ENCODE peak calls at places on chromosomes 12 and 14, in four cellular contexts. One of them, this sample, is unnamed. For H3K4me1, the result is how much of the 10 kb centered on the place peaks cover.

GRCh38 chr14:93333631-93334095 is 827 bp upstream of the BTBD7 start:
- DNase-seq in lung: no peak
- DNase-seq in breast epithelium: no peak
- DNase-seq in IMR-90: no peak
- DNase-seq in this sample: no peak

GRCh38 chr14:32203928-32204357 is 874 bp upstream of the RNU6-8 start:
- DNase-seq in lung: no peak
- DNase-seq in breast epithelium: no peak
- DNase-seq in IMR-90: no peak
- DNase-seq in this sample: no peak

GRCh38 chr14:77024171-77024627 is 4.3 kb downstream of the IRF2BPL start:
- DNase-seq in breast epithelium: no peak
- DNase-seq in lung: no peak
- DNase-seq in IMR-90: peak
- DNase-seq in this sample: no peak

GRCh38 chr12:46908236-46908935 is 82.6 kb upstream of the SLC38A4 start:
- DNase-seq in breast epithelium: no peak
- DNase-seq in IMR-90: peak
- DNase-seq in lung: no peak
- DNase-seq in this sample: no peak

GRCh38 chr12:124919646-124920352 is 5.3 kb upstream of the UBC start:
- DNase-seq in lung: no peak
- DNase-seq in breast epithelium: no peak
- DNase-seq in IMR-90: peak
- DNase-seq in this sample: no peak

GRCh38 chr12:87678453-87678852 is 350.7 kb downstream of the C12orf50 start:
- DNase-seq in IMR-90: peak
- DNase-seq in lung: no peak
- DNase-seq in breast epithelium: no peak
- DNase-seq in this sample: no peak

GRCh38 chr12:53695148-53696138 is 19.6 kb upstream of the ATP5MC2 start:
- DNase-seq in IMR-90: peak
- DNase-seq in lung: no peak
- DNase-seq in breast epithelium: no peak
- DNase-seq in this sample: peak

GRCh38 chr14:100547633-100548294 is 39.5 kb downstream of the BEGAIN start:
- DNase-seq in IMR-90: peak
- DNase-seq in breast epithelium: no peak
- DNase-seq in lung: peak
- DNase-seq in this sample: peak

GRCh38 chr12:39990122-39991101 is 115.5 kb downstream of the SLC2A13 start:
- DNase-seq in breast epithelium: peak
- DNase-seq in IMR-90: peak
- DNase-seq in lung: peak
- DNase-seq in this sample: peak

GRCh38 chr12:93127582-93128331 is 198.7 kb upstream of the EEA1 start:
- DNase-seq in IMR-90: peak
- DNase-seq in breast epithelium: no peak
- DNase-seq in lung: peak
- DNase-seq in this sample: peak

GRCh38 chr12:63876980-63877379 is 32.5 kb downstream of the SRGAP1 start:
- DNase-seq in breast epithelium: no peak
- DNase-seq in lung: no peak
- DNase-seq in IMR-90: no peak
- DNase-seq in this sample: no peak

GRCh38 chr12:5442251-5443006 is 10.5 kb downstream of the NTF3 start:
- DNase-seq in breast epithelium: no peak
- DNase-seq in IMR-90: peak
- DNase-seq in lung: no peak
- DNase-seq in this sample: no peak

GRCh38 chr14:93160353-93160801 is 24.3 kb downstream of the MOAP1 start:
- DNase-seq in IMR-90: no peak
- DNase-seq in lung: no peak
- DNase-seq in breast epithelium: no peak
- DNase-seq in this sample: no peak

GRCh38 chr12:131903270-131904255 is 9.1 kb downstream of the ULK1 start:
- DNase-seq in lung: no peak
- DNase-seq in IMR-90: no peak
- DNase-seq in breast epithelium: no peak
- DNase-seq in this sample: no peak

GRCh38 chr12:31203261-31203660 is 122.7 kb downstream of the SINHCAF start:
- DNase-seq in IMR-90: no peak
- DNase-seq in breast epithelium: no peak
- DNase-seq in lung: no peak
- DNase-seq in this sample: no peak

GRCh38 chr12:27052742-27053141 is 29.6 kb downstream of the C12orf71 start:
- DNase-seq in lung: no peak
- DNase-seq in IMR-90: no peak
- DNase-seq in breast epithelium: no peak
- DNase-seq in this sample: no peak

GRCh38 chr12:124681779-124682391 is 114.5 kb upstream of the NCOR2 start:
- DNase-seq in IMR-90: peak
- DNase-seq in lung: no peak
- DNase-seq in breast epithelium: no peak
- DNase-seq in this sample: no peak

GRCh38 chr14:77674931-77675330 is 32.9 kb downstream of the ALKBH1 start:
- DNase-seq in IMR-90: no peak
- DNase-seq in breast epithelium: no peak
- DNase-seq in lung: no peak
- DNase-seq in this sample: peak

GRCh38 chr12:11779286-11779685 is 129.8 kb downstream of the ETV6 start:
- DNase-seq in lung: no peak
- DNase-seq in IMR-90: peak
- DNase-seq in breast epithelium: no peak
- DNase-seq in this sample: no peak

GRCh38 chr14:68958553-68958952 is 20.5 kb downstream of the ACTN1 start:
- DNase-seq in IMR-90: peak
- DNase-seq in breast epithelium: no peak
- DNase-seq in lung: no peak
- DNase-seq in this sample: no peak

GRCh38 chr14:77256694-77257093 is 14.3 kb downstream of the NGB start:
- DNase-seq in lung: no peak
- DNase-seq in breast epithelium: no peak
- DNase-seq in IMR-90: no peak
- DNase-seq in this sample: no peak

GRCh38 chr12:15963271-15963670 is 52.1 kb downstream of the DERA start:
- DNase-seq in lung: no peak
- DNase-seq in IMR-90: peak
- DNase-seq in breast epithelium: no peak
- DNase-seq in this sample: no peak

GRCh38 chr14:57486767-57487379 is 6.8 kb downstream of the CCDC198 start:
- DNase-seq in breast epithelium: no peak
- DNase-seq in lung: no peak
- DNase-seq in IMR-90: peak
- DNase-seq in this sample: no peak

GRCh38 chr14:71262466-71262865 is 355.2 kb downstream of the PCNX1 start:
- DNase-seq in lung: no peak
- DNase-seq in breast epithelium: no peak
- DNase-seq in IMR-90: no peak
- DNase-seq in this sample: no peak

GRCh38 chr14:97021001-97021400 is 223.8 kb downstream of the VRK1 start:
- DNase-seq in lung: no peak
- DNase-seq in IMR-90: no peak
- DNase-seq in breast epithelium: no peak
- DNase-seq in this sample: no peak

GRCh38 chr12:80420075-80420474 is 24.0 kb upstream of the PTPRQ start:
- DNase-seq in breast epithelium: no peak
- DNase-seq in lung: no peak
- DNase-seq in IMR-90: no peak
- DNase-seq in this sample: no peak

GRCh38 chr14:95286649-95287048 is 33.1 kb downstream of the CLMN start:
- DNase-seq in IMR-90: no peak
- DNase-seq in breast epithelium: no peak
- DNase-seq in lung: no peak
- DNase-seq in this sample: no peak

GRCh38 chr14:21133896-21134295 is 22.0 kb downstream of the OR5AU1 start:
- DNase-seq in IMR-90: no peak
- DNase-seq in lung: no peak
- DNase-seq in breast epithelium: no peak
- DNase-seq in this sample: no peak

GRCh38 chr14:66114071-66114470 is 372.1 kb upstream of the CCDC196 start:
- DNase-seq in breast epithelium: no peak
- DNase-seq in IMR-90: no peak
- DNase-seq in lung: no peak
- DNase-seq in this sample: no peak

GRCh38 chr12:120352117-120352516 is 16.8 kb downstream of the MSI1 start:
- DNase-seq in lung: no peak
- DNase-seq in breast epithelium: no peak
- DNase-seq in IMR-90: peak
- DNase-seq in this sample: no peak

GRCh38 chr12:116615141-116615861 is 56.1 kb downstream of the MAP1LC3B2 start:
- DNase-seq in IMR-90: no peak
- DNase-seq in breast epithelium: no peak
- DNase-seq in lung: no peak
- DNase-seq in this sample: no peak

GRCh38 chr14:89190779-89191513 is 226.1 kb downstream of the FOXN3 start:
- DNase-seq in lung: no peak
- DNase-seq in breast epithelium: no peak
- DNase-seq in IMR-90: no peak
- DNase-seq in this sample: no peak

GRCh38 chr12:52210925-52211650 is 19.3 kb upstream of the KRT80 start:
- DNase-seq in lung: no peak
- DNase-seq in breast epithelium: peak
- DNase-seq in IMR-90: no peak
- DNase-seq in this sample: no peak

GRCh38 chr14:89614009-89614691 is 197.1 kb upstream of the FOXN3 start:
- DNase-seq in lung: no peak
- DNase-seq in breast epithelium: no peak
- DNase-seq in IMR-90: no peak
- DNase-seq in this sample: no peak

DNA sequence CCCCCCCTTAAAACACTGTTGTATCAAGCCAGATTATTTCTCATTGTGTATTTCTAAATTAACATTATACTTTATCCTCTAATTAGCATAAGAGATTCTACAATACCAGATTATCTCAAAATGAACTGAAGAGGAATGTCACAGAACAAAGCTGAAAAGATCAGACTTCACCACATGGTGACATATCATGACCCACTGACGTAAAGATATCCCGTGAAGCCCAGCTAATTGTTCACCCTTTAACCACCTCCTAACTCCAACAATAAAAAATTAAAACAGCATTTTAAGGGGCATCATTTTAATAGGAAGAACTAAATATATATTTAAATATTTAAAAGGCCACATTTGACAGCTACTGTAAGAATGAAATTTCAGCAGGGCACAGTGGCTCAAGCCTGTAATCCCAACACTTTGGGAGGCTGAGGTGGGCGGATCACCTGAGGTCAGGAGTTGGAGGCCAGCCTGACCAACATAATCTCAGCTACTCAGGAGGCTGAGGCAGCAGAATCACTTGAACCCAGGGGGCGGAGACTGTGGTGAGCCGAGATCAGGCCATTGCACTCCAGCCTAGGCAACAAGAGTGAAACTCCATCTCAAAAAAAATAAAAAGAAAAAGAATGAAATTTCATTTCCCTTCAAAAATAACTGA is 29.0 kb downstream of the CDK17 start:
- DNase-seq in lung: no peak
- DNase-seq in IMR-90: no peak
- DNase-seq in breast epithelium: no peak
- DNase-seq in this sample: no peak
- H3K4me1 ChIP-seq in lung: under half
- H3K4me1 ChIP-seq in IMR-90: under half
- H3K4me1 ChIP-seq in breast epithelium: under half
- H3K4me1 ChIP-seq in this sample: half or more

GRCh38 chr14:105476937-105477658 is 2.5 kb downstream of the CRIP2 start:
- DNase-seq in IMR-90: no peak
- DNase-seq in breast epithelium: no peak
- DNase-seq in lung: no peak
- DNase-seq in this sample: no peak
- H3K4me1 ChIP-seq in IMR-90: under half
- H3K4me1 ChIP-seq in breast epithelium: under half
- H3K4me1 ChIP-seq in lung: under half
- H3K4me1 ChIP-seq in this sample: half or more

GRCh38 chr14:24238527-24239037 is 3.8 kb downstream of the TINF2 start:
- DNase-seq in lung: no peak
- DNase-seq in breast epithelium: no peak
- DNase-seq in IMR-90: no peak
- DNase-seq in this sample: no peak

GRCh38 chr14:24235804-24236688 is 3.3 kb downstream of the GMPR2 start:
- DNase-seq in lung: no peak
- DNase-seq in IMR-90: no peak
- DNase-seq in breast epithelium: no peak
- DNase-seq in this sample: no peak

GRCh38 chr14:24237463-24237955 is 4.8 kb downstream of the GMPR2 start:
- DNase-seq in lung: no peak
- DNase-seq in breast epithelium: no peak
- DNase-seq in IMR-90: no peak
- DNase-seq in this sample: no peak

GRCh38 chr14:24238123-24238522 is 4.3 kb downstream of the TINF2 start:
- DNase-seq in breast epithelium: no peak
- DNase-seq in IMR-90: no peak
- DNase-seq in lung: no peak
- DNase-seq in this sample: no peak

GRCh38 chr14:24236689-24237462 is 4.1 kb downstream of the GMPR2 start:
- DNase-seq in IMR-90: no peak
- DNase-seq in breast epithelium: no peak
- DNase-seq in lung: no peak
- DNase-seq in this sample: no peak
- H3K4me1 ChIP-seq in IMR-90: under half
- H3K4me1 ChIP-seq in breast epithelium: under half
- H3K4me1 ChIP-seq in lung: under half
- H3K4me1 ChIP-seq in this sample: half or more

GRCh38 chr14:36317650-36318049 is 2.8 kb downstream of the MBIP start:
- DNase-seq in lung: no peak
- DNase-seq in breast epithelium: no peak
- DNase-seq in IMR-90: peak
- DNase-seq in this sample: no peak

GRCh38 chr14:36315159-36315853 is 5.1 kb downstream of the MBIP start:
- DNase-seq in lung: no peak
- DNase-seq in breast epithelium: no peak
- DNase-seq in IMR-90: no peak
- DNase-seq in this sample: no peak

GRCh38 chr14:36316131-36316530 is 4.3 kb downstream of the MBIP start:
- DNase-seq in breast epithelium: no peak
- DNase-seq in IMR-90: no peak
- DNase-seq in lung: no peak
- DNase-seq in this sample: no peak

GRCh38 chr14:36313898-36314297 is 6.5 kb downstream of the MBIP start:
- DNase-seq in breast epithelium: no peak
- DNase-seq in IMR-90: no peak
- DNase-seq in lung: no peak
- DNase-seq in this sample: no peak

GRCh38 chr14:36313206-36313605 is 7.2 kb downstream of the MBIP start:
- DNase-seq in IMR-90: no peak
- DNase-seq in lung: no peak
- DNase-seq in breast epithelium: no peak
- DNase-seq in this sample: no peak
- H3K4me1 ChIP-seq in IMR-90: under half
- H3K4me1 ChIP-seq in lung: under half
- H3K4me1 ChIP-seq in breast epithelium: under half
- H3K4me1 ChIP-seq in this sample: under half